ENCODE peak calls at places on chromosomes 11 and 22, in ten cellular contexts. T is gastrocnemius medialis, I is tibial nerve, J is IMR-90, W is Peyer's patch, X is right lobe of liver, C is thyroid gland, E is sigmoid colon, Z is heart left ventricle, Y is GM12878. P is an unnamed sample. For H3K27me3, the result is how much of the 10 kb centered on the place peaks cover.

GRCh38 chr11:119323532-119324033 is 6.7 kb upstream of the MCAM start:
- DNase-seq in T (no peak), I (peak), J (peak), W (peak), X (no peak), C (peak), E (peak), Z (peak), Y (peak), P (peak)

GRCh38 chr11:88583232-88583631 is 245.7 kb upstream of the CTSC start:
- DNase-seq in T (no peak), I (no peak), J (no peak), W (no peak), X (no peak), C (no peak), E (no peak), Z (no peak), Y (no peak), P (no peak)

GRCh38 chr11:47244664-47245350 is 3.8 kb downstream of the ACP2 start:
- DNase-seq in T (no peak), I (no peak), J (no peak), W (no peak), X (peak), C (no peak), E (no peak), Z (peak), Y (no peak), P (no peak)

GRCh38 chr11:60169264-60169915 is 13.5 kb downstream of the MS4A6A start:
- DNase-seq in T (no peak), I (no peak), J (no peak), W (peak), X (no peak), C (no peak), E (no peak), Z (peak), Y (no peak), P (peak)

GRCh38 chr11:130448416-130449068 is at the start of gene ADAMTS15:
- DNase-seq in T (peak), I (peak), J (peak), W (peak), X (no peak), C (peak), E (peak), Z (peak), Y (no peak), P (peak)

GRCh38 chr11:22670803-22671202 is 4.4 kb downstream of the GAS2 start:
- DNase-seq in T (no peak), I (no peak), J (peak), W (no peak), X (no peak), C (no peak), E (no peak), Z (no peak), Y (no peak), P (no peak)

GRCh38 chr11:35850191-35850590 is 93.7 kb upstream of the LDLRAD3 start:
- DNase-seq in T (no peak), I (no peak), J (no peak), W (no peak), X (no peak), C (no peak), E (no peak), Z (no peak), Y (no peak), P (no peak)

GRCh38 chr22:32546480-32546879 is 71.9 kb downstream of the FBXO7 start:
- DNase-seq in T (no peak), I (no peak), J (no peak), W (no peak), X (peak), C (no peak), E (peak), Z (peak), Y (no peak), P (no peak)

GRCh38 chr22:46010951-46011626 is 34.1 kb upstream of the WNT7B start:
- DNase-seq in T (no peak), I (no peak), J (no peak), W (no peak), X (peak), C (peak), E (peak), Z (no peak), Y (no peak), P (peak)

GRCh38 chr11:82682003-82682751 is 51.5 kb downstream of the FAM181B start:
- DNase-seq in T (no peak), I (no peak), J (peak), W (no peak), X (no peak), C (peak), E (no peak), Z (no peak), Y (peak), P (no peak)

GRCh38 chr11:102476069-102476468 is 23.5 kb upstream of the TMEM123 start:
- DNase-seq in T (no peak), I (no peak), J (peak), W (no peak), X (no peak), C (no peak), E (no peak), Z (no peak), Y (no peak), P (no peak)

GRCh38 chr11:2943711-2944118 is 14.5 kb upstream of the PHLDA2 start:
- DNase-seq in T (no peak), I (no peak), J (no peak), W (peak), X (no peak), C (peak), E (no peak), Z (no peak), Y (no peak), P (peak)

GRCh38 chr11:69398529-69399492 is 82.7 kb upstream of the LINC01488 start:
- DNase-seq in T (no peak), I (no peak), J (peak), W (no peak), X (no peak), C (peak), E (peak), Z (peak), Y (no peak), P (no peak)

GRCh38 chr11:106959800-106960199 is 58.5 kb downstream of the GUCY1A2 start:
- DNase-seq in T (no peak), I (no peak), J (no peak), W (no peak), X (no peak), C (no peak), E (no peak), Z (no peak), Y (no peak), P (no peak)

GRCh38 chr11:94740975-94741707 is 27.0 kb upstream of the AMOTL1 start:
- DNase-seq in T (no peak), I (no peak), J (peak), W (no peak), X (peak), C (peak), E (peak), Z (peak), Y (no peak), P (no peak)

GRCh38 chr11:32060063-32060462 is 30.8 kb upstream of the RCN1 start:
- DNase-seq in T (no peak), I (no peak), J (no peak), W (no peak), X (no peak), C (no peak), E (no peak), Z (no peak), Y (no peak), P (no peak)

GRCh38 chr11:122709042-122709760 is 53.7 kb downstream of the UBASH3B start:
- DNase-seq in T (no peak), I (no peak), J (peak), W (no peak), X (no peak), C (no peak), E (no peak), Z (no peak), Y (no peak), P (no peak)

GRCh38 chr11:68549789-68550484 is 89.4 kb downstream of the PPP6R3 start:
- DNase-seq in T (no peak), I (no peak), J (no peak), W (no peak), X (no peak), C (no peak), E (no peak), Z (no peak), Y (no peak), P (no peak)

GRCh38 chr11:121510438-121510837 is 57.7 kb upstream of the SORL1-AS1 start:
- DNase-seq in T (no peak), I (no peak), J (no peak), W (no peak), X (no peak), C (no peak), E (no peak), Z (no peak), Y (no peak), P (no peak)

GRCh38 chr22:47329727-47330653 is 567.5 kb downstream of the TBC1D22A start:
- DNase-seq in T (no peak), I (no peak), J (no peak), W (no peak), X (no peak), C (no peak), E (no peak), Z (no peak), Y (no peak), P (no peak)

GRCh38 chr11:113982306-113982705 is 7.4 kb downstream of the HTR3A start:
- DNase-seq in T (no peak), I (no peak), J (no peak), W (no peak), X (no peak), C (peak), E (no peak), Z (no peak), Y (no peak), P (no peak)

DNA sequence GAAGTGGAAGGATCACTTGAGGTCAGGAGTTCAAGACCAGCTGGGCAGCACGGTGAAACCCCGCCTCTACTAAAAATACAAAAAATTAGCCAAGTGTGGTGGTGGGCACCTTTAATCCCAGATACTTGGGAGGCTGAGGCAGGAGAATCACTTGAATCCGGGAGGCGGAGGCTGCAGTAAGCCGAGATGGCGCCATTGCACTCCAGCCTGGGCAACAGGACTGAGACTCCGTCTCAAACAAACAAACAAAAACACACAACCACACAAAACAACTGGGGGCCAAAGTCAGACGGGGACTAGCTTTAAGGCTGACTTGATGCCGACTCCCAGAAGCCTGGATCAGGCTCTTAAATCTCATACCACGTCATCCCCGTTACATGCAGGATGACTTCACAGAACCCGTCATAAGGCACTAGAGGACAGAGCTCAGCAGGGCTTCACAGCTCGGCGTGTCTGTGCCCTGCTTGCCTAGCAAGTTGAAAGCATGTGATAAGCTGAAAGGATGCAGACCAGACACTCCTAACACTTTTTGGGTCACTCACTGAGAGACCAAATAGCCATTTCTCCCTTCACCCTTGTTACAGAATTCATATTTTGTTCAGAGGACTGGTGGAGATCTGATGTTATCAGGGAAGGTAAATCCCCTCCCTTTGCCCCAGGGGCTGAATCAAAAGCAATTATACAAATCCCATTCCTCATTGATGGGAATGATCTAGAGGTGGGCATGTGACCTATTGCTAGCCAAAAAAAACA is 65.5 kb downstream of the GAB2 start:
- DNase-seq in T (no peak), I (no peak), J (no peak), W (no peak), X (no peak), C (no peak), E (no peak), Z (no peak), Y (no peak), P (no peak)
- TF ChIP-seq CTCF in T (no peak), I (no peak), J (no peak), W (no peak), X (no peak), C (no peak), E (no peak), Z (no peak), Y (no peak), P (no peak)

GRCh38 chr22:50118129-50118528 is 28.3 kb downstream of the MOV10L1 start:
- DNase-seq in T (no peak), I (no peak), J (peak), W (no peak), X (no peak), C (no peak), E (no peak), Z (no peak), Y (no peak), P (no peak)

GRCh38 chr22:50119768-50120251 is 30.0 kb downstream of the MOV10L1 start:
- DNase-seq in T (no peak), I (no peak), J (peak), W (no peak), X (no peak), C (no peak), E (peak), Z (no peak), Y (no peak), P (no peak)

GRCh38 chr22:50119169-50119767 is 29.5 kb downstream of the MOV10L1 start:
- DNase-seq in T (no peak), I (no peak), J (no peak), W (no peak), X (no peak), C (no peak), E (peak), Z (no peak), Y (no peak), P (no peak)

GRCh38 chr22:50117168-50117762 is 27.5 kb downstream of the MOV10L1 start:
- DNase-seq in T (no peak), I (no peak), J (no peak), W (no peak), X (no peak), C (no peak), E (no peak), Z (no peak), Y (no peak), P (no peak)

GRCh38 chr22:50118557-50119168 is 28.9 kb downstream of the MOV10L1 start:
- DNase-seq in T (no peak), I (no peak), J (peak), W (no peak), X (no peak), C (no peak), E (peak), Z (no peak), Y (no peak), P (no peak)
- H3K27me3 ChIP-seq in T (under half), I (under half), J (under half), W (under half), X (under half), C (under half), E (under half), Z (under half), Y (under half), P (under half)

GRCh38 chr11:57424802-57425564 is 1.9 kb downstream of the SLC43A3 start:
- DNase-seq in T (peak), I (peak), J (peak), W (peak), X (peak), C (peak), E (peak), Z (peak), Y (peak), P (peak)

GRCh38 chr11:57426754-57427691 is at the start of gene SLC43A3:
- DNase-seq in T (peak), I (peak), J (peak), W (peak), X (peak), C (peak), E (peak), Z (peak), Y (peak), P (peak)

GRCh38 chr11:57427692-57428082 is 766 bp upstream of the SLC43A3 start:
- DNase-seq in T (peak), I (peak), J (peak), W (peak), X (peak), C (peak), E (peak), Z (peak), Y (no peak), P (peak)

GRCh38 chr11:57425565-57426438 is 1.1 kb downstream of the SLC43A3 start:
- DNase-seq in T (peak), I (peak), J (peak), W (peak), X (peak), C (peak), E (peak), Z (peak), Y (no peak), P (peak)

DNA sequence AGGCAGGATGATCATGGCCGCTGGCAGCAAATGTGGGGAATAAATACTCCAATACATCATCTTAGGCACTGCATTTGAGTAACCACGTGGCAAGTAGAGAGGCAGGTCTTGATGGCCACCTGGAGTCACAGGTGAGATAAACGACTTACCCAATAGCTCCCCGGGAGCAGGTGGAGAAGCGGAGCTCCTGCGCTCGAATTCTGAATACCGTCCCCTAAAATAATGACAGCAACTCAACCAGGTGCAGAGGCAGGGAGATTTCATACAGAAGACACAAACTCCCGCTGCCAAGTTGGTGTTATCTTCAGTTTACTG is 525 bp downstream of the SLC43A3 start:
- DNase-seq in T (no peak), I (no peak), J (no peak), W (no peak), X (no peak), C (no peak), E (no peak), Z (no peak), Y (no peak), P (no peak)
- TF ChIP-seq POLR2A in T (no peak), I (no peak), J (no peak), W (no peak), X (no peak), C (no peak), E (no peak), Z (no peak), Y (no peak), P (no peak)

GRCh38 chr22:17167486-17167885 is 8.4 kb upstream of the HDHD5 start:
- DNase-seq in T (peak), I (no peak), J (no peak), W (no peak), X (peak), C (peak), E (no peak), Z (peak), Y (no peak), P (peak)

GRCh38 chr22:17172172-17172833 is 13.2 kb upstream of the HDHD5 start:
- DNase-seq in T (no peak), I (no peak), J (no peak), W (no peak), X (peak), C (peak), E (peak), Z (peak), Y (no peak), P (no peak)

GRCh38 chr22:17171313-17172171 is 12.5 kb upstream of the HDHD5 start:
- DNase-seq in T (peak), I (peak), J (peak), W (peak), X (peak), C (peak), E (peak), Z (peak), Y (no peak), P (peak)

GRCh38 chr22:17176715-17177114 is 17.6 kb upstream of the HDHD5 start:
- DNase-seq in T (no peak), I (no peak), J (no peak), W (no peak), X (no peak), C (no peak), E (no peak), Z (no peak), Y (no peak), P (no peak)

DNA sequence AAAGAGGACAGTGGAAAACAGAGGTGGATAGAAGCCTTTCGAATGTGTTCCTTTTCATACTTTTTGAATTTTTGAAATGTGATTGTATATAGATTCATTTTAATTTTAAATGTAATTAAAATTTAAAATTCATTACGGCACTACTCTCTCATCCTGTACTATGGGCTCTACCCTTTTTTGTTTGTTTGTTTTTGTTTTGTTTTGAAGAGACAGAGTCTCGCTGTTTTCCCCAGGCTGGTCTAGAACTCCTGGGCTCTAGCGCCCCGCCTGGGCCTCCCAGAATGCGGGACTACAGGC is 11.9 kb upstream of the HDHD5 start:
- DNase-seq in T (no peak), I (no peak), J (no peak), W (no peak), X (no peak), C (no peak), E (no peak), Z (no peak), Y (no peak), P (no peak)
- TF ChIP-seq CTCF in T (no peak), I (no peak), J (peak), W (no peak), X (no peak), C (no peak), E (no peak), Z (no peak), Y (no peak), P (no peak)

GRCh38 chr11:28536504-28537267 is 428.5 kb downstream of the METTL15 start:
- DNase-seq in T (no peak), I (no peak), J (no peak), W (no peak), X (no peak), C (no peak), E (no peak), Z (no peak), Y (no peak), P (no peak)

GRCh38 chr11:28537822-28538221 is 429.6 kb downstream of the METTL15 start:
- DNase-seq in T (no peak), I (no peak), J (peak), W (no peak), X (no peak), C (no peak), E (no peak), Z (no peak), Y (no peak), P (no peak)

GRCh38 chr11:28542556-28542955 is 434.4 kb downstream of the METTL15 start:
- DNase-seq in T (no peak), I (no peak), J (peak), W (no peak), X (no peak), C (no peak), E (no peak), Z (no peak), Y (no peak), P (no peak)

GRCh38 chr11:28535677-28536076 is 427.5 kb downstream of the METTL15 start:
- DNase-seq in T (no peak), I (no peak), J (no peak), W (no peak), X (no peak), C (no peak), E (no peak), Z (no peak), Y (no peak), P (no peak)

GRCh38 chr11:28539239-28540025 is 431.2 kb downstream of the METTL15 start:
- DNase-seq in T (no peak), I (no peak), J (peak), W (no peak), X (no peak), C (no peak), E (no peak), Z (no peak), Y (no peak), P (no peak)
- H3K27me3 ChIP-seq in T (under half), I (under half), J (under half), W (under half), X (under half), C (under half), E (under half), Z (under half), Y (under half), P (under half)

DNA sequence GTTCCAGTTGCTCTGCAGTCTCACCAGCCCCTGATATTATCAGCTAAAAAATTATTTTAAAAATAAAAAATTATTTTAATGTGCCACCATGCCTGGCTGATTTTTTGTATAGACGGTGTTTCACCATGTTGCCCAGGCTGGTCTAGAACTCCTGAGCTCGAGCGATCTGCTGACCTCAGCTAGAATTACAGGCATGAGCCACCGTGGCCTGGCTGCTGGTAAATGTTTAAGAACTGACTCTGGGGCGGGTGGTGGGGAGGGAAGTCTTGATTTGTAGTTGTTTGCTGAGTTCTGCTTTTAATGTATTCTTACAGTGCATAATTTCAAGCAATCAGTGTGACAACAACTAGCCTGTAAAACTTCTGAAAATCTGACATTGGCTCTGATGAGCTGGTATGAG is 120.9 kb upstream of the PLET1 start:
- DNase-seq in T (no peak), I (no peak), J (no peak), W (no peak), X (no peak), C (no peak), E (no peak), Z (no peak), Y (no peak), P (no peak)
- TF ChIP-seq POLR2A in T (no peak), I (no peak), J (no peak), W (no peak), X (no peak), C (no peak), E (no peak), Z (no peak), Y (no peak), P (no peak)

P was measured in stomach.